ENCODE peak calls at places on chromosomes 4 and X, in ten cellular contexts. One of them, this sample, is unnamed.

GRCh38 chr4:84804126-84804525 is 162.4 kb downstream of the WDFY3 start:
- DNase-seq in Right ventricle myocardium superior: no peak
- DNase-seq in WERI-Rb-1: no peak
- DNase-seq in neural crest cell: no peak
- DNase-seq in ecto neural progenitor cell: no peak
- DNase-seq in H7: no peak
- DNase-seq in NCI-H2171 treated with DMSO at 0.1 percent for 48 hours: no peak
- DNase-seq in colonic mucosa: no peak
- DNase-seq in AG09309: peak; percentile 10
- DNase-seq in posterior cingulate gyrus: no peak
- DNase-seq in this sample: no peak

GRCh38 chr4:26061248-26061986 is 147.4 kb downstream of the SMIM20 start:
- DNase-seq in H7: peak; percentile 83
- DNase-seq in colonic mucosa: no peak
- DNase-seq in NCI-H2171 treated with DMSO at 0.1 percent for 48 hours: no peak
- DNase-seq in posterior cingulate gyrus: no peak
- DNase-seq in Right ventricle myocardium superior: no peak
- DNase-seq in ecto neural progenitor cell: no peak
- DNase-seq in WERI-Rb-1: peak; percentile 65
- DNase-seq in neural crest cell: no peak
- DNase-seq in AG09309: no peak
- DNase-seq in this sample: peak; percentile 67

GRCh38 chrX:119541188-119541587 is 24.0 kb downstream of the STEEP1 start:
- DNase-seq in WERI-Rb-1: no peak
- DNase-seq in NCI-H2171 treated with DMSO at 0.1 percent for 48 hours: no peak
- DNase-seq in neural crest cell: no peak
- DNase-seq in Right ventricle myocardium superior: no peak
- DNase-seq in ecto neural progenitor cell: no peak
- DNase-seq in posterior cingulate gyrus: no peak
- DNase-seq in H7: no peak
- DNase-seq in colonic mucosa: no peak
- DNase-seq in AG09309: peak; percentile 21
- DNase-seq in this sample: no peak

GRCh38 chrX:38055170-38055847 is 49.0 kb downstream of the SYTL5 start:
- DNase-seq in posterior cingulate gyrus: no peak
- DNase-seq in H7: no peak
- DNase-seq in colonic mucosa: no peak
- DNase-seq in neural crest cell: no peak
- DNase-seq in WERI-Rb-1: no peak
- DNase-seq in AG09309: peak; percentile 17
- DNase-seq in NCI-H2171 treated with DMSO at 0.1 percent for 48 hours: no peak
- DNase-seq in Right ventricle myocardium superior: no peak
- DNase-seq in ecto neural progenitor cell: no peak
- DNase-seq in this sample: peak; percentile 24

GRCh38 chrX:27626066-27626465 is 35.9 kb downstream of the DCAF8L2 start:
- DNase-seq in NCI-H2171 treated with DMSO at 0.1 percent for 48 hours: no peak
- DNase-seq in WERI-Rb-1: no peak
- DNase-seq in H7: no peak
- DNase-seq in Right ventricle myocardium superior: no peak
- DNase-seq in posterior cingulate gyrus: no peak
- DNase-seq in colonic mucosa: no peak
- DNase-seq in ecto neural progenitor cell: no peak
- DNase-seq in neural crest cell: no peak
- DNase-seq in AG09309: no peak
- DNase-seq in this sample: no peak

GRCh38 chrX:32448945-32449344 is 762.4 kb downstream of the DMD start:
- DNase-seq in neural crest cell: no peak
- DNase-seq in WERI-Rb-1: no peak
- DNase-seq in colonic mucosa: no peak
- DNase-seq in posterior cingulate gyrus: no peak
- DNase-seq in AG09309: no peak
- DNase-seq in H7: no peak
- DNase-seq in Right ventricle myocardium superior: no peak
- DNase-seq in ecto neural progenitor cell: no peak
- DNase-seq in NCI-H2171 treated with DMSO at 0.1 percent for 48 hours: no peak
- DNase-seq in this sample: no peak

GRCh38 chr4:20589436-20589835 is 110.8 kb upstream of the PACRGL start:
- DNase-seq in H7: no peak
- DNase-seq in posterior cingulate gyrus: no peak
- DNase-seq in NCI-H2171 treated with DMSO at 0.1 percent for 48 hours: no peak
- DNase-seq in Right ventricle myocardium superior: no peak
- DNase-seq in neural crest cell: no peak
- DNase-seq in colonic mucosa: peak; percentile 37
- DNase-seq in ecto neural progenitor cell: no peak
- DNase-seq in WERI-Rb-1: no peak
- DNase-seq in AG09309: no peak
- DNase-seq in this sample: peak; percentile 73

GRCh38 chrX:107542500-107542899 is 85.8 kb upstream of the PRPS1 start:
- DNase-seq in colonic mucosa: no peak
- DNase-seq in Right ventricle myocardium superior: no peak
- DNase-seq in posterior cingulate gyrus: no peak
- DNase-seq in neural crest cell: peak; percentile 2
- DNase-seq in NCI-H2171 treated with DMSO at 0.1 percent for 48 hours: no peak
- DNase-seq in H7: peak; percentile 27
- DNase-seq in WERI-Rb-1: peak; percentile 17
- DNase-seq in ecto neural progenitor cell: no peak
- DNase-seq in AG09309: no peak
- DNase-seq in this sample: peak; percentile 88

GRCh38 chr4:155629183-155629825 is 37.3 kb upstream of the GUCY1A1 start:
- DNase-seq in Right ventricle myocardium superior: no peak
- DNase-seq in ecto neural progenitor cell: no peak
- DNase-seq in neural crest cell: no peak
- DNase-seq in colonic mucosa: no peak
- DNase-seq in H7: no peak
- DNase-seq in WERI-Rb-1: peak; percentile 55
- DNase-seq in AG09309: peak; percentile 34
- DNase-seq in NCI-H2171 treated with DMSO at 0.1 percent for 48 hours: no peak
- DNase-seq in posterior cingulate gyrus: no peak
- DNase-seq in this sample: no peak

GRCh38 chr4:101500742-101501141 is 153.4 kb upstream of the PPP3CA start:
- DNase-seq in WERI-Rb-1: no peak
- DNase-seq in posterior cingulate gyrus: no peak
- DNase-seq in neural crest cell: no peak
- DNase-seq in H7: no peak
- DNase-seq in NCI-H2171 treated with DMSO at 0.1 percent for 48 hours: no peak
- DNase-seq in colonic mucosa: no peak
- DNase-seq in ecto neural progenitor cell: no peak
- DNase-seq in Right ventricle myocardium superior: no peak
- DNase-seq in AG09309: no peak
- DNase-seq in this sample: no peak

GRCh38 chrX:7147978-7148824 is at the start of gene PUDP:
- DNase-seq in AG09309: peak; percentile 40
- DNase-seq in ecto neural progenitor cell: peak; percentile 87
- DNase-seq in NCI-H2171 treated with DMSO at 0.1 percent for 48 hours: peak; percentile 75
- DNase-seq in Right ventricle myocardium superior: peak; percentile 92
- DNase-seq in H7: peak; percentile 99
- DNase-seq in WERI-Rb-1: peak; percentile 90
- DNase-seq in posterior cingulate gyrus: peak; percentile 98
- DNase-seq in neural crest cell: peak; percentile 85
- DNase-seq in colonic mucosa: peak; percentile 88
- DNase-seq in this sample: peak; percentile 91

GRCh38 chrX:117839544-117839943 is 277.1 kb downstream of the KLHL13 start:
- DNase-seq in colonic mucosa: no peak
- DNase-seq in H7: peak; percentile 10
- DNase-seq in posterior cingulate gyrus: no peak
- DNase-seq in WERI-Rb-1: peak; percentile 8
- DNase-seq in AG09309: no peak
- DNase-seq in neural crest cell: no peak
- DNase-seq in ecto neural progenitor cell: no peak
- DNase-seq in Right ventricle myocardium superior: no peak
- DNase-seq in NCI-H2171 treated with DMSO at 0.1 percent for 48 hours: no peak
- DNase-seq in this sample: peak; percentile 14

GRCh38 chr4:165207431-165208321 is at the start of gene KLHL2:
- DNase-seq in ecto neural progenitor cell: peak; percentile 84
- DNase-seq in neural crest cell: peak; percentile 61
- DNase-seq in WERI-Rb-1: peak; percentile 86
- DNase-seq in colonic mucosa: peak; percentile 69
- DNase-seq in NCI-H2171 treated with DMSO at 0.1 percent for 48 hours: peak; percentile 57
- DNase-seq in Right ventricle myocardium superior: peak; percentile 91
- DNase-seq in AG09309: no peak
- DNase-seq in H7: peak; percentile 90
- DNase-seq in posterior cingulate gyrus: peak; percentile 97
- DNase-seq in this sample: peak; percentile 89

GRCh38 chrX:153681175-153681574 is 6.6 kb upstream of the SLC6A8 start:
- DNase-seq in WERI-Rb-1: peak; percentile 12
- DNase-seq in AG09309: no peak
- DNase-seq in posterior cingulate gyrus: peak; percentile 54
- DNase-seq in H7: peak; percentile 17
- DNase-seq in colonic mucosa: no peak
- DNase-seq in Right ventricle myocardium superior: no peak
- DNase-seq in NCI-H2171 treated with DMSO at 0.1 percent for 48 hours: no peak
- DNase-seq in neural crest cell: no peak
- DNase-seq in ecto neural progenitor cell: no peak
- DNase-seq in this sample: no peak

GRCh38 chr4:1407657-1408333 is 1.6 kb upstream of the NKX1-1 start:
- DNase-seq in neural crest cell: no peak
- DNase-seq in H7: peak; percentile 70
- DNase-seq in ecto neural progenitor cell: no peak
- DNase-seq in colonic mucosa: no peak
- DNase-seq in WERI-Rb-1: peak; percentile 17
- DNase-seq in NCI-H2171 treated with DMSO at 0.1 percent for 48 hours: no peak
- DNase-seq in AG09309: no peak
- DNase-seq in posterior cingulate gyrus: peak; percentile 66
- DNase-seq in Right ventricle myocardium superior: peak; percentile 30
- DNase-seq in this sample: no peak

GRCh38 chr4:109434007-109434792 is 585 bp downstream of the SEC24B start:
- DNase-seq in ecto neural progenitor cell: peak; percentile 66
- DNase-seq in posterior cingulate gyrus: peak; percentile 85
- DNase-seq in H7: no peak
- DNase-seq in neural crest cell: peak; percentile 27
- DNase-seq in NCI-H2171 treated with DMSO at 0.1 percent for 48 hours: no peak
- DNase-seq in AG09309: no peak
- DNase-seq in WERI-Rb-1: peak; percentile 36
- DNase-seq in Right ventricle myocardium superior: peak; percentile 64
- DNase-seq in colonic mucosa: peak; percentile 44
- DNase-seq in this sample: peak; percentile 49

GRCh38 chr4:78749972-78750727 is 26.0 kb upstream of the BMP2K start:
- DNase-seq in posterior cingulate gyrus: no peak
- DNase-seq in NCI-H2171 treated with DMSO at 0.1 percent for 48 hours: no peak
- DNase-seq in AG09309: no peak
- DNase-seq in neural crest cell: no peak
- DNase-seq in Right ventricle myocardium superior: no peak
- DNase-seq in WERI-Rb-1: no peak
- DNase-seq in H7: no peak
- DNase-seq in colonic mucosa: no peak
- DNase-seq in ecto neural progenitor cell: no peak
- DNase-seq in this sample: no peak

GRCh38 chrX:319579-320125 is 1.1 kb upstream of the GTPBP6 start:
- DNase-seq in neural crest cell: no peak
- DNase-seq in NCI-H2171 treated with DMSO at 0.1 percent for 48 hours: no peak
- DNase-seq in colonic mucosa: no peak
- DNase-seq in AG09309: no peak
- DNase-seq in WERI-Rb-1: no peak
- DNase-seq in posterior cingulate gyrus: peak; percentile 85
- DNase-seq in H7: no peak
- DNase-seq in ecto neural progenitor cell: peak; percentile 71
- DNase-seq in Right ventricle myocardium superior: peak; percentile 61
- DNase-seq in this sample: no peak

GRCh38 chr4:42492977-42493376 is 95.7 kb downstream of the SHISA3 start:
- DNase-seq in colonic mucosa: peak; percentile 26
- DNase-seq in AG09309: no peak
- DNase-seq in Right ventricle myocardium superior: no peak
- DNase-seq in posterior cingulate gyrus: no peak
- DNase-seq in NCI-H2171 treated with DMSO at 0.1 percent for 48 hours: no peak
- DNase-seq in H7: no peak
- DNase-seq in WERI-Rb-1: no peak
- DNase-seq in ecto neural progenitor cell: no peak
- DNase-seq in neural crest cell: no peak
- DNase-seq in this sample: no peak

GRCh38 chr4:153166971-153167501 is 37.2 kb upstream of the TRIM2 start:
- DNase-seq in neural crest cell: no peak
- DNase-seq in posterior cingulate gyrus: no peak
- DNase-seq in NCI-H2171 treated with DMSO at 0.1 percent for 48 hours: no peak
- DNase-seq in H7: no peak
- DNase-seq in AG09309: no peak
- DNase-seq in Right ventricle myocardium superior: no peak
- DNase-seq in colonic mucosa: no peak
- DNase-seq in WERI-Rb-1: no peak
- DNase-seq in ecto neural progenitor cell: no peak
- DNase-seq in this sample: no peak

GRCh38 chr4:2852481-2852881 is 8.8 kb downstream of the ADD1 start:
- DNase-seq in H7: no peak
- DNase-seq in AG09309: no peak
- DNase-seq in WERI-Rb-1: no peak
- DNase-seq in NCI-H2171 treated with DMSO at 0.1 percent for 48 hours: no peak
- DNase-seq in neural crest cell: no peak
- DNase-seq in ecto neural progenitor cell: no peak
- DNase-seq in Right ventricle myocardium superior: peak; percentile 74
- DNase-seq in colonic mucosa: peak; percentile 45
- DNase-seq in posterior cingulate gyrus: no peak
- DNase-seq in this sample: no peak

GRCh38 chr4:169823685-169824084 is 65.9 kb upstream of the HPF1 start:
- DNase-seq in WERI-Rb-1: no peak
- DNase-seq in H7: peak; percentile 80
- DNase-seq in ecto neural progenitor cell: peak; percentile 68
- DNase-seq in NCI-H2171 treated with DMSO at 0.1 percent for 48 hours: no peak
- DNase-seq in neural crest cell: peak; percentile 46
- DNase-seq in Right ventricle myocardium superior: no peak
- DNase-seq in posterior cingulate gyrus: no peak
- DNase-seq in colonic mucosa: no peak
- DNase-seq in AG09309: no peak
- DNase-seq in this sample: no peak

GRCh38 chrX:140918398-140919043 is 83.9 kb upstream of the SPANXB1 start:
- DNase-seq in H7: peak; percentile 15
- DNase-seq in NCI-H2171 treated with DMSO at 0.1 percent for 48 hours: peak; percentile 45
- DNase-seq in Right ventricle myocardium superior: no peak
- DNase-seq in WERI-Rb-1: peak; percentile 6
- DNase-seq in posterior cingulate gyrus: no peak
- DNase-seq in ecto neural progenitor cell: peak; percentile 47
- DNase-seq in AG09309: peak; percentile 7
- DNase-seq in colonic mucosa: no peak
- DNase-seq in neural crest cell: peak; percentile 30
- DNase-seq in this sample: peak; percentile 30

GRCh38 chr4:48342559-48342878 is 1.2 kb downstream of the SLAIN2 start:
- DNase-seq in Right ventricle myocardium superior: no peak
- DNase-seq in posterior cingulate gyrus: no peak
- DNase-seq in AG09309: no peak
- DNase-seq in WERI-Rb-1: no peak
- DNase-seq in neural crest cell: no peak
- DNase-seq in H7: peak; percentile 10
- DNase-seq in ecto neural progenitor cell: no peak
- DNase-seq in colonic mucosa: no peak
- DNase-seq in NCI-H2171 treated with DMSO at 0.1 percent for 48 hours: peak; percentile 41
- DNase-seq in this sample: peak; percentile 30

GRCh38 chr4:76589872-76590846 is 155.1 kb downstream of the SHROOM3 start:
- DNase-seq in posterior cingulate gyrus: no peak
- DNase-seq in NCI-H2171 treated with DMSO at 0.1 percent for 48 hours: no peak
- DNase-seq in ecto neural progenitor cell: peak; percentile 83
- DNase-seq in Right ventricle myocardium superior: peak; percentile 63
- DNase-seq in WERI-Rb-1: no peak
- DNase-seq in neural crest cell: peak; percentile 26
- DNase-seq in colonic mucosa: peak; percentile 54
- DNase-seq in AG09309: peak; percentile 90
- DNase-seq in H7: peak; percentile 77
- DNase-seq in this sample: no peak

GRCh38 chr4:1373892-1374705 is 27.1 kb downstream of the UVSSA start:
- DNase-seq in Right ventricle myocardium superior: peak; percentile 27
- DNase-seq in H7: no peak
- DNase-seq in neural crest cell: no peak
- DNase-seq in NCI-H2171 treated with DMSO at 0.1 percent for 48 hours: no peak
- DNase-seq in colonic mucosa: no peak
- DNase-seq in posterior cingulate gyrus: peak; percentile 73
- DNase-seq in ecto neural progenitor cell: no peak
- DNase-seq in WERI-Rb-1: peak; percentile 5
- DNase-seq in AG09309: no peak
- DNase-seq in this sample: no peak

This sample was measured in NCI-H69.